ENCODE peak calls at places on chromosome 12, in five cellular contexts. Z is ascending aorta, K is fibroblast of the aortic adventitia, E is WERI-Rb-1, O is fibroblast of villous mesenchyme. N is an unnamed sample.

GRCh38 chr12:52519826-52520662 is at the start of gene KRT5:
- DNase-seq in Z (no peak), K (no peak), E (no peak), O (no peak), N (no peak)

GRCh38 chr12:116381744-116382455 is 104.4 kb upstream of the MED13L start:
- DNase-seq in Z (no peak), K (peak; percentile 95), E (peak; percentile 40), O (peak; percentile 93), N (peak; percentile 96)

GRCh38 chr12:3332190-3332589 is 158.8 kb upstream of the PRMT8 start:
- DNase-seq in Z (no peak), K (peak; percentile 9), E (no peak), O (peak; percentile 13), N (peak; percentile 40)

GRCh38 chr12:85835810-85836715 is at the start of gene RASSF9:
- DNase-seq in Z (no peak), K (peak; percentile 98), E (no peak), O (peak; percentile 80), N (peak; percentile 90)

GRCh38 chr12:23055004-23055403 is 430.0 kb downstream of the ETNK1 start:
- DNase-seq in Z (no peak), K (peak; percentile 15), E (peak; percentile 60), O (peak; percentile 5), N (peak; percentile 33)

GRCh38 chr12:106720696-106721095 is 53.8 kb upstream of the RIC8B start:
- DNase-seq in Z (no peak), K (no peak), E (no peak), O (no peak), N (no peak)

GRCh38 chr12:1502856-1503255 is 91.5 kb downstream of the FBXL14 start:
- DNase-seq in Z (no peak), K (no peak), E (no peak), O (no peak), N (no peak)

GRCh38 chr12:102730996-102731395 is 186.0 kb downstream of the PAH start:
- DNase-seq in Z (no peak), K (no peak), E (no peak), O (no peak), N (no peak)

GRCh38 chr12:109542876-109543275 is 30.4 kb downstream of the MMAB start:
- DNase-seq in Z (no peak), K (no peak), E (no peak), O (no peak), N (no peak)

GRCh38 chr12:3988519-3989217 is 115.5 kb upstream of the PARP11 start:
- DNase-seq in Z (no peak), K (no peak), E (no peak), O (no peak), N (no peak)

GRCh38 chr12:47885012-47885501 is 19.7 kb downstream of the VDR start:
- DNase-seq in Z (no peak), K (no peak), E (no peak), O (no peak), N (no peak)

GRCh38 chr12:43501705-43502104 is 50.3 kb downstream of the ADAMTS20 start:
- DNase-seq in Z (no peak), K (peak; percentile 53), E (no peak), O (peak; percentile 38), N (peak; percentile 62)

GRCh38 chr12:57776247-57776587 is 3.8 kb downstream of the EEF1AKMT3 start:
- DNase-seq in Z (no peak), K (no peak), E (no peak), O (no peak), N (no peak)
- H3K4me3 ChIP-seq in Z (no peak overlapping the region), K (no peak overlapping the region), E (no peak overlapping the region), O (no peak overlapping the region), N (no peak overlapping the region)

DNA sequence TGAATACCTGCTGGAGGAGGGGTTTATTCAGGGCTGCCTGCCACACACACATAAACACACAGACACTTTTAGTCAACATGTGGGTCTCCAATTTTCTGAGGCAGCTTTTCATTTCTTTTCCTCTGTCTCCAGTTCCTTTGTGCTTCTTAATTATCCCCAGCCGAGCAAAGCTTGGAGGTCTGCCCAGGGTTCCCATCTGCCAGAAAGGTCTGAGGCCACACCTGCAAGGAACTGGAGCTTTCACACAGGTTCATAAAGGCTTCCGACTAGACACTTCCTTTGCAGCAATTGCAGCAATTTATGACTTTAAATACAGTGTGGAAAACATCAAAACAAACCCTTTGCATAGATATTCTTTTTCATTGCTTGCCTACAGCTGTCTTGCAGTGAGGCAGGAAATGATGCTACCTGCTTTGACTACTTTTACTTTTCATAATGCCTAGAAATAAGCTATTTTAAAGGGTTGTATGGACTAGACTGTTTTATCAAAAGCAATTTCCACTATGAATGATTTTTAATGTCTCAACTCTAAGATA is 1318.9 kb downstream of the AACS start:
- DNase-seq in Z (no peak), K (peak; percentile 53), E (no peak), O (peak; percentile 3), N (no peak)
- TF ChIP-seq CTCF in Z (no peak), K (no peak), E (no peak), O (no peak), N (no peak)

DNA sequence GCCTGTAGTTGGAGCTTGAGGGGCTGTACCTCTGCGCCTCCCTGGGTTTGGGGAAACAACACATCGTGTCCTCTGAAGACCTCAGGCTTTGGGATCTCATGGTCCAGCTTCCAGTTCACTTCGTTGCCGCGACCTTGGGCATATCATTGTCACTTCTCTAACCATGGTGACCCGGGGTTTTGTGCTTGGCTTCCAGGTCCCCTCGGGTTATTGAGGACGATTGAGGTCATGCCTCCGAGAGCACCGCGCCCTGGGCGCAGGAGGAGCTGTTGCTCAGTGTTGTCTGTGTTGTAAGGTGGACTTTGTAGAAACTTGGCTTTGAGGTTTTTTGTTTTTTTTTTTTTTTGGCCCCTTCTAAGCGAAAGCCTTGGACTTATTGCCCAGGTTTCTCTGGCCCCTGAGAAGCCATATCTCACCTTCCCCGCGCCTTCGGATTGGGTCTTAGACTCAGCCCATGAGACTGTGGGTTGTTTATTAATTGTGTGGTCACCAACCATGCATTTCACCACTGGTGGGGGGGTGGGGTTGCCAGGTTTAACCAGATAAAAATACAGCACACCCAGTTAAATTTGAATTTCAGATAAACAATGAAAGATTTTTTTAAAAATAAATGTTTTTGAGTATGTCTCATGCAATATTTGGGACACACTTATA is 2.6 kb downstream of the BCL7A start:
- DNase-seq in Z (no peak), K (no peak), E (peak; percentile 52), O (no peak), N (no peak)
- H3K4me3 ChIP-seq in Z (peak overlapping the region; percentile 97), K (peak overlapping the region; percentile 68), E (peak overlapping the region; percentile 72), O (no peak overlapping the region), N (peak overlapping the region; percentile 61)

DNA sequence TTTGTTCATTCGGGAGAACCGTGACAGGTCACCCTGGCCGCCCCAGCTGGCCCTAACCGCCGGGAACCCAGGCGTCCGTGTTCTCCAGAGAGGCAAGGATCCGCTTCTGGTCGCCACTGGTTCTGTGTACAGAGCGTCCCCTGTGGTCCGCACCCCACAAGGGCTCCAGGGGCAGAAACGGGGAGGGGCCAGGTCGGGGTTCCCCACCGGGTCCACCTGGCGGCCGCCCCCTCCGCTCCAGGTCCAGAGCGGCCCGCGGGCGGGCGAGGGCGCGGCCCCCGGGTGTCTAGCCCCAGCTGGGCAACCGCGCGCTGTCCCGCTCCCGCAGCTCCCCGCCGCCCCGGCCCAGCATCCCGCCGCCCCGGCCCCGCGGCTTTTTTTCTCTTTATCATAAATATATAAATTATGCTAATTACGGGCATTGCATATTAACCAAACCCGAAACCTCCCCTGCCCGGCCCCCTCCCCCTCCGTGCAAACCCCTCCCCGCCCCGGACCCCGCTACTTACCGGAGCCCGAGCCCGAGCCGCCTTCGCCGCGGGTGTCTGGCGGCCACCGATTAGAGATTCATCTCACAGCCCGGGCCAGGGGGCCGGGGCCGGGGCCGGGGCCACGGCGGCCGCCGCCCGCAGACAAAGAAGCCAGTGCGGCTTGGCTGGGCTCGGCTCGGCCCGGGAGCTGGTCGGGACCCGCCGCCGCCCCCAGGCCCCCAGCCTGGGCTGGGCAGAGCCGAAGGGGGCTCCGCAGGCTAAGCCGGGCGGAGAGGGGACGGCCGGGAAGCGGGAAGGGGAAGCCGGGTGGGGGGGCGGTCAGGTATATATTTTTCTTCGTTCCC is 512 bp downstream of the POU6F1 start:
- DNase-seq in Z (no peak), K (no peak), E (peak; percentile 72), O (peak; percentile 8), N (peak; percentile 26)
- TF ChIP-seq CTCF in Z (peak; percentile 34), K (peak; percentile 31), E (peak; percentile 44), O (peak; percentile 13), N (peak; percentile 32)

N was measured in choroid plexus epithelial cell.